ENCODE peak calls at places on chromosome 3, in four cellular contexts. G is thyroid gland, Z is mesendoderm, B is neuronal stem cell. N is an unnamed sample. For H3K4me1, the result is how much of the 10 kb centered on the place peaks cover.

GRCh38 chr3:108662141-108662738 is 72.7 kb downstream of the DZIP3 start:
- DNase-seq in G (no peak), Z (peak), B (peak), N (peak)

GRCh38 chr3:40317061-40317676 is 7.7 kb downstream of the EIF1B start:
- DNase-seq in G (peak), Z (peak), B (peak), N (peak)

GRCh38 chr3:172289583-172289982 is 158.7 kb downstream of the GHSR start:
- DNase-seq in G (no peak), Z (peak), B (no peak), N (no peak)

GRCh38 chr3:108346301-108346989 is 50.1 kb downstream of the HHLA2 start:
- DNase-seq in G (no peak), Z (peak), B (peak), N (no peak)

GRCh38 chr3:14344351-14344750 is 58.1 kb upstream of the SLC6A6 start:
- DNase-seq in G (no peak), Z (peak), B (peak), N (no peak)

GRCh38 chr3:15313461-15313860 is 18.9 kb downstream of the SH3BP5 start:
- DNase-seq in G (peak), Z (no peak), B (no peak), N (no peak)

GRCh38 chr3:195574497-195575304 is 9.0 kb downstream of the APOD start:
- DNase-seq in G (no peak), Z (no peak), B (no peak), N (no peak)

GRCh38 chr3:23325466-23326065 is 122.4 kb downstream of the UBE2E2 start:
- DNase-seq in G (no peak), Z (no peak), B (no peak), N (no peak)

GRCh38 chr3:98727638-98728037 is 35.5 kb upstream of the ST3GAL6 start:
- DNase-seq in G (no peak), Z (no peak), B (no peak), N (no peak)

GRCh38 chr3:150132101-150132749 is 161.5 kb upstream of the PFN2 start:
- DNase-seq in G (no peak), Z (peak), B (no peak), N (no peak)

GRCh38 chr3:147038456-147038855 is 367.9 kb downstream of the ZIC4 start:
- DNase-seq in G (no peak), Z (no peak), B (no peak), N (no peak)

GRCh38 chr3:56862352-56863062 is 60.8 kb upstream of the ARHGEF3 start:
- DNase-seq in G (no peak), Z (no peak), B (no peak), N (no peak)

GRCh38 chr3:129738189-129738588 is 131.7 kb upstream of the PLXND1 start:
- DNase-seq in G (no peak), Z (no peak), B (no peak), N (no peak)

GRCh38 chr3:104133630-104134029 is 1233.1 kb upstream of the ALCAM start:
- DNase-seq in G (no peak), Z (peak), B (no peak), N (peak)

DNA sequence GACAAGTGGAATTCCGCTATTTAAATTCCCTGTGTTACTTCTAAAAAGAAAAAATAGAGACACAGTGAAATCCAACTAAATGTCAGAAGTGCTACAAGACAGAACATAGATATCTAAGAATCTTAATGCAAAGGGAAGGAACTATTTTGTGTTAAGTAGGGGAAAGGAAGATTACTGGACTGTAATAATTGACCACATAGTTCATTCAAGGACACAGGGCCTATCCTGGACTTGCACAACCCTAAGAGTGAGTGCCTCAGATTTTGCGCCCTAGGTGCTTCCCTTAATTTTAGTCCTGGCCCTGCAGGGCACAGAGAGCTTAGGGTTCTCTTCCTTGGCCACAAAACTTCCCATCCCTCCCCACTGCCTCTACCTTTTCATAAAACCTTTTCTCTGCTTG is 3.5 kb upstream of the IL20RB start:
- DNase-seq in G (no peak), Z (no peak), B (no peak), N (no peak)
- H3K4me1 ChIP-seq in G (under half), Z (under half), B (under half), N (half or more)

GRCh38 chr3:28057548-28057947 is 183.9 kb upstream of the CMC1 start:
- DNase-seq in G (no peak), Z (no peak), B (no peak), N (no peak)
- H3K4me3 ChIP-seq in G (no peak), Z (no peak), B (no peak), N (no peak)

GRCh38 chr3:188243124-188243795 is 89.3 kb downstream of the LPP start:
- DNase-seq in G (no peak), Z (peak), B (no peak), N (no peak)
- H3K4me1 ChIP-seq in G (under half), Z (under half), B (under half), N (half or more)

GRCh38 chr3:54120657-54121403 is 1.5 kb upstream of the CACNA2D3 start:
- DNase-seq in G (peak), Z (peak), B (no peak), N (no peak)
- H3K4me3 ChIP-seq in G (no peak), Z (peak), B (no peak), N (peak)

DNA sequence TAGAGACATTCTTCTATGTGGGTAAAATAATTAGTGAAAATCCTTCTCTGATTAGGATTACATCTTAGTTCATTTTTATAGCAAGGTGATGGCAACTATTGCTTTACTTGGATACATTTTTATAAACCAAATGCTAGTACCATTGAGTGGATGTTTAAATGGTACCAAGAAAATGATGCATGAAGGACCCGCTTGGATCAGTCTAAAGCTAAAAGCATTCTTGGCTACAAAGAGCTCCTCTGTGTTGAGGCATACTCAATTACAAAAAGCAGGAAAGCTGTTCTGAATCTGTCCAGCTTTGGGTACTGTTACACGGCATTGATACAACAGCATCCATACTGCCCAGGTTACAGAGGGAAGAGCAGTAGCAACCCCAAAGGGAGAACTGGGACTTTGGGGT is 217.2 kb downstream of the PDZRN3 start:
- DNase-seq in G (no peak), Z (no peak), B (no peak), N (no peak)
- H3K4me1 ChIP-seq in G (under half), Z (under half), B (under half), N (under half)

GRCh38 chr3:42349765-42350594 is 60.4 kb downstream of the LYZL4 start:
- DNase-seq in G (no peak), Z (peak), B (no peak), N (no peak)
- H3K4me3 ChIP-seq in G (no peak), Z (no peak), B (no peak), N (no peak)

N was measured in A549.